ENCODE peak calls at places on chromosome 17, in seven cellular contexts. U is astrocyte of the cerebellum, R is epithelial cell of esophagus, G is gastrocnemius medialis, O is AG10803, A is fibroblast of pulmonary artery, X is Caco-2. V is an unnamed sample.
A peak's percentile ranks its signal among the peaks of the same experiment; 100 is the strongest.

GRCh38 chr17:34584805-34585416 is 5.5 kb downstream of the TMEM132E start:
- DNase-seq in U (no peak), R (peak; percentile 28), G (no peak), O (peak; percentile 13), A (peak; percentile 29), X (no peak), V (no peak)

GRCh38 chr17:16086957-16087356 is 87.3 kb downstream of the TTC19 start:
- DNase-seq in U (no peak), R (no peak), G (no peak), O (no peak), A (no peak), X (no peak), V (no peak)

GRCh38 chr17:1186923-1187771 is 7.4 kb upstream of the ABR start:
- DNase-seq in U (peak; percentile 63), R (peak; percentile 83), G (peak; percentile 76), O (peak; percentile 86), A (peak; percentile 91), X (peak; percentile 84), V (peak; percentile 88)

GRCh38 chr17:27453466-27453865 is 2.8 kb upstream of the KSR1 start:
- DNase-seq in U (no peak), R (no peak), G (no peak), O (peak; percentile 26), A (no peak), X (no peak), V (no peak)

GRCh38 chr17:12067425-12067824 is 46.7 kb downstream of the MAP2K4 start:
- DNase-seq in U (no peak), R (no peak), G (no peak), O (no peak), A (no peak), X (no peak), V (no peak)

GRCh38 chr17:57750109-57750845 is 5.2 kb upstream of the CCDC182 start:
- DNase-seq in U (no peak), R (no peak), G (no peak), O (no peak), A (no peak), X (no peak), V (no peak)

GRCh38 chr17:55307879-55308278 is 43.1 kb downstream of the HLF start:
- DNase-seq in U (no peak), R (no peak), G (no peak), O (no peak), A (no peak), X (no peak), V (no peak)

GRCh38 chr17:4554441-4554996 is 665 bp downstream of the MYBBP1A start:
- DNase-seq in U (no peak), R (no peak), G (no peak), O (no peak), A (no peak), X (no peak), V (no peak)

GRCh38 chr17:47982091-47982617 is 11.2 kb downstream of the CDK5RAP3 start:
- DNase-seq in U (no peak), R (no peak), G (no peak), O (no peak), A (no peak), X (no peak), V (no peak)

GRCh38 chr17:48576479-48577309 is 1.5 kb downstream of the HOXB4 start:
- DNase-seq in U (no peak), R (peak; percentile 40), G (no peak), O (peak; percentile 75), A (no peak), X (no peak), V (peak; percentile 67)

GRCh38 chr17:71339219-71339618 is 781.6 kb upstream of the SOX9 start:
- DNase-seq in U (no peak), R (no peak), G (no peak), O (no peak), A (no peak), X (no peak), V (no peak)

GRCh38 chr17:63555475-63556156 is 5.3 kb downstream of the DCAF7 start:
- DNase-seq in U (no peak), R (no peak), G (no peak), O (no peak), A (no peak), X (no peak), V (no peak)

GRCh38 chr17:65407017-65407416 is 154.4 kb downstream of the AXIN2 start:
- DNase-seq in U (no peak), R (no peak), G (peak; percentile 47), O (peak; percentile 79), A (peak; percentile 36), X (no peak), V (no peak)

GRCh38 chr17:2238432-2239169 is 65.0 kb downstream of the SMG6 start:
- DNase-seq in U (no peak), R (no peak), G (peak; percentile 74), O (no peak), A (no peak), X (no peak), V (no peak)

GRCh38 chr17:46975287-46975686 is 3.8 kb downstream of the RPRML start:
- DNase-seq in U (no peak), R (no peak), G (no peak), O (no peak), A (no peak), X (no peak), V (no peak)

GRCh38 chr17:9234404-9234945 is 213.2 kb downstream of the NTN1 start:
- DNase-seq in U (no peak), R (no peak), G (no peak), O (no peak), A (no peak), X (no peak), V (no peak)

GRCh38 chr17:81737947-81738800 is 26.1 kb downstream of the SLC25A10 start:
- DNase-seq in U (no peak), R (no peak), G (no peak), O (no peak), A (no peak), X (no peak), V (no peak)

GRCh38 chr17:74117087-74117486 is 86.4 kb upstream of the RPL38 start:
- DNase-seq in U (no peak), R (no peak), G (no peak), O (no peak), A (no peak), X (peak; percentile 10), V (no peak)

GRCh38 chr17:28247671-28248556 is 71.1 kb upstream of the TMEM97 start:
- DNase-seq in U (no peak), R (no peak), G (no peak), O (no peak), A (no peak), X (peak; percentile 66), V (peak; percentile 32)

GRCh38 chr17:66308856-66309255 is 6.4 kb downstream of the PRKCA start:
- DNase-seq in U (no peak), R (no peak), G (no peak), O (no peak), A (no peak), X (no peak), V (no peak)

GRCh38 chr17:65936013-65936412 is 255.9 kb downstream of the CEP112 start:
- DNase-seq in U (no peak), R (peak; percentile 76), G (no peak), O (peak; percentile 8), A (peak; percentile 25), X (no peak), V (no peak)

GRCh38 chr17:58153046-58153445 is 4.9 kb downstream of the OR4D1 start:
- DNase-seq in U (no peak), R (no peak), G (no peak), O (no peak), A (no peak), X (no peak), V (no peak)

GRCh38 chr17:79126139-79126538 is 51.5 kb downstream of the ENGASE start:
- DNase-seq in U (no peak), R (no peak), G (no peak), O (no peak), A (no peak), X (no peak), V (peak; percentile 43)

GRCh38 chr17:42171831-42172230 is 9.1 kb downstream of the KCNH4 start:
- DNase-seq in U (no peak), R (peak; percentile 78), G (no peak), O (no peak), A (no peak), X (no peak), V (no peak)

GRCh38 chr17:40540448-40540847 is 24.8 kb downstream of the CCR7 start:
- DNase-seq in U (no peak), R (no peak), G (no peak), O (no peak), A (no peak), X (no peak), V (no peak)
- H3K4me3 ChIP-seq in U (no peak overlapping the region), R (no peak overlapping the region), G (no peak overlapping the region), O (no peak overlapping the region), A (no peak overlapping the region), X (no peak overlapping the region), V (no peak overlapping the region)

GRCh38 chr17:39114744-39115534 is 36.5 kb downstream of the PLXDC1 start:
- DNase-seq in U (no peak), R (no peak), G (no peak), O (peak; percentile 69), A (peak; percentile 28), X (no peak), V (no peak)
- H3K4me3 ChIP-seq in U (no peak overlapping the region), R (no peak overlapping the region), G (no peak overlapping the region), O (no peak overlapping the region), A (no peak overlapping the region), X (no peak overlapping the region), V (no peak overlapping the region)

GRCh38 chr17:60098578-60098977 is 19.9 kb upstream of the HEATR6 start:
- DNase-seq in U (no peak), R (no peak), G (no peak), O (no peak), A (no peak), X (no peak), V (no peak)

GRCh38 chr17:60107526-60108257 is 29.0 kb upstream of the HEATR6 start:
- DNase-seq in U (no peak), R (peak; percentile 14), G (no peak), O (peak; percentile 66), A (peak; percentile 44), X (no peak), V (no peak)

GRCh38 chr17:60106377-60107059 is 27.8 kb upstream of the HEATR6 start:
- DNase-seq in U (peak; percentile 18), R (no peak), G (no peak), O (peak; percentile 66), A (peak; percentile 51), X (no peak), V (no peak)

GRCh38 chr17:60103957-60104356 is 25.2 kb upstream of the HEATR6 start:
- DNase-seq in U (no peak), R (no peak), G (no peak), O (peak; percentile 30), A (no peak), X (no peak), V (no peak)

DNA sequence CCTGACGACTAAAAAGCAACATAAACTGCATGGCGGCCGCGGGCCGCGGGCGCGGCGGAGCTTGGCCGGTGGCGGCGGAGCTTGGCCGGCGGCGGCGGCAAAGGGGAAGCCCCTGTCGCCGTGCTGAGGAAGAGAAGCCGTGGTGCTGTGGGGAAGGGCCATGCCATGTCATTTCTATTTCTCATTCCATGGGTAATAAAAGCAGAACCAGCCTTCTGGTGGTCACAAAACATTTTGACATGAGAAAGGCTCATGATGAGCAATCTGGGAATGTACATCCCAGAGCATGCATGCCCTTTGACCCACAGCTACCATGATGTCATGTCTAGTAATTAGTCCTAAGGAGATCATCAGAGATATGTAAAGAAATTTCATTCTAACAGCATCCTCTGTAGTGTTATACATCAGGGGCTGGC is 23.9 kb upstream of the HEATR6 start:
- DNase-seq in U (no peak), R (peak; percentile 70), G (no peak), O (peak; percentile 55), A (peak; percentile 51), X (no peak), V (no peak)
- H3K4me3 ChIP-seq in U (no peak overlapping the region), R (no peak overlapping the region), G (peak overlapping the region; percentile 20), O (peak overlapping the region; percentile 24), A (no peak overlapping the region), X (peak overlapping the region; percentile 25), V (no peak overlapping the region)

GRCh38 chr17:49963626-49964538 is 5.1 kb upstream of the DLX4 start:
- DNase-seq in U (no peak), R (no peak), G (no peak), O (no peak), A (peak; percentile 3), X (no peak), V (no peak)
- H3K4me3 ChIP-seq in U (no peak overlapping the region), R (no peak overlapping the region), G (peak overlapping the region; percentile 40), O (no peak overlapping the region), A (no peak overlapping the region), X (no peak overlapping the region), V (no peak overlapping the region)

V was measured in HAP-1.